ENCODE peak calls at places on chromosomes 11 and 22, in eight cellular contexts. M, O, P, F, R, H, N and J are unnamed samples.

GRCh38 chr11:35182317-35182939 is 43.5 kb downstream of the CD44 start:
- DNase-seq in M (no peak), O (no peak), P (no peak), F (peak; percentile 46), R (no peak), H (no peak), N (no peak), J (no peak)

GRCh38 chr11:2825886-2826678 is 59.5 kb downstream of the CDKN1C start:
- DNase-seq in M (peak; percentile 96), O (peak; percentile 57), P (no peak), F (peak; percentile 88), R (no peak), H (no peak), N (peak; percentile 81), J (peak; percentile 51)

GRCh38 chr11:33160147-33160546 is 1.1 kb downstream of the CSTF3 start:
- DNase-seq in M (peak; percentile 65), O (no peak), P (no peak), F (peak; percentile 47), R (no peak), H (no peak), N (no peak), J (no peak)

GRCh38 chr22:38423512-38424503 is 31.2 kb downstream of the KCNJ4 start:
- DNase-seq in M (no peak), O (no peak), P (no peak), F (no peak), R (no peak), H (no peak), N (no peak), J (no peak)

GRCh38 chr11:102955624-102956023 is at the start of gene MMP13:
- DNase-seq in M (no peak), O (no peak), P (no peak), F (peak; percentile 97), R (no peak), H (no peak), N (no peak), J (no peak)

GRCh38 chr11:32003335-32003734 is 87.5 kb upstream of the RCN1 start:
- DNase-seq in M (no peak), O (no peak), P (no peak), F (no peak), R (no peak), H (no peak), N (no peak), J (no peak)

GRCh38 chr11:35337919-35338316 is 81.4 kb downstream of the SLC1A2 start:
- DNase-seq in M (no peak), O (no peak), P (no peak), F (peak; percentile 39), R (no peak), H (no peak), N (no peak), J (no peak)

GRCh38 chr11:3155691-3156258 is 9.3 kb downstream of the OSBPL5 start:
- DNase-seq in M (peak; percentile 61), O (no peak), P (no peak), F (no peak), R (no peak), H (no peak), N (no peak), J (no peak)

GRCh38 chr11:86722041-86722440 is 49.6 kb upstream of the ME3 start:
- DNase-seq in M (peak; percentile 77), O (no peak), P (no peak), F (peak; percentile 25), R (no peak), H (no peak), N (no peak), J (no peak)

GRCh38 chr22:32583074-32583677 is 108.6 kb downstream of the FBXO7 start:
- DNase-seq in M (no peak), O (no peak), P (no peak), F (no peak), R (no peak), H (no peak), N (no peak), J (no peak)

GRCh38 chr11:102006835-102007566 is 40.2 kb upstream of the CFAP300 start:
- DNase-seq in M (no peak), O (no peak), P (no peak), F (peak; percentile 67), R (no peak), H (no peak), N (no peak), J (no peak)

GRCh38 chr11:92432515-92432914 is 207.9 kb downstream of the FAT3 start:
- DNase-seq in M (no peak), O (no peak), P (no peak), F (no peak), R (no peak), H (no peak), N (no peak), J (no peak)

GRCh38 chr11:17077240-17077519 is 287 bp downstream of the RPS13 start:
- DNase-seq in M (no peak), O (no peak), P (peak; percentile 11), F (no peak), R (peak; percentile 58), H (no peak), N (no peak), J (no peak)

GRCh38 chr11:80727315-80727714 is 1286.5 kb upstream of the TENM4 start:
- DNase-seq in M (peak; percentile 33), O (no peak), P (no peak), F (peak; percentile 44), R (peak; percentile 33), H (peak; percentile 43), N (no peak), J (peak; percentile 56)
- TF ChIP-seq CTCF in M (peak; percentile 43), O (no peak), P (peak; percentile 56), F (peak; percentile 44), R (peak; percentile 43), H (no peak), N (no peak), J (no peak)

GRCh38 chr11:65530157-65530496 is 5.2 kb downstream of the SCYL1 start:
- DNase-seq in M (no peak), O (no peak), P (no peak), F (no peak), R (no peak), H (peak; percentile 44), N (no peak), J (no peak)
- TF ChIP-seq CTCF in M (peak; percentile 31), O (no peak), P (peak; percentile 49), F (peak; percentile 59), R (peak; percentile 22), H (no peak), N (no peak), J (no peak)

GRCh38 chr22:37373451-37373850 is 53.8 kb downstream of the ELFN2 start:
- DNase-seq in M (no peak), O (no peak), P (no peak), F (no peak), R (no peak), H (no peak), N (no peak), J (no peak)
- TF ChIP-seq CTCF in M (no peak), O (no peak), P (no peak), F (no peak), R (no peak), H (no peak), N (no peak), J (no peak)

DNA sequence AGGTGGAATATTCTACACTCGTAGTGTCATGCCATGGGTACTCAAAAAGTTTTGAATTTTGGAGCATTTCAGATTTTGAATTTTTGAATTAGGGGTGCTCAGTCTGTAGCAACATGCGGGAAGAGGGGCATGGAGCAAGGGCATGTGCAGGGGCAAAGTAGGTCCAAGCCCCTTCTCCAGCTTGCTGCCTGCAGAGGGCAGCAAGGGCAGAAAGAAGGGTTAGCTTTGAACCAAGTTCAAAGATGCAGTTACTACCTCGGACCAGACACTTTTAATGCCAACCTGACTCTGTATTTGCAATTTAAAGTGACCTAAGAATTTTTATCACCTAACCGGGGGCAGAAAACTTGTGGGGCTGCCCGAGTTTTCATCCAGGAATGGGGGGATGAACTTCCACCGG is 68.2 kb downstream of the CD82 start:
- DNase-seq in M (no peak), O (no peak), P (no peak), F (no peak), R (peak; percentile 49), H (no peak), N (no peak), J (no peak)
- TF ChIP-seq CTCF in M (peak; percentile 26), O (no peak), P (no peak), F (peak; percentile 33), R (peak; percentile 50), H (no peak), N (no peak), J (peak; percentile 47)